ENCODE peak calls at places on chromosomes 16 and 17, in five cellular contexts. Q is activated CD8-positive, alpha-beta T cell treated with anti-CD3 and anti-CD28 coated beads, Interleukin-2, amount 10 ng/mL, durations not matched to agents 7 days and 5 days; G is HTR-8/SVneo; A is stomach; E is heart right ventricle. K is an unnamed sample.

GRCh38 chr16:71376465-71377157 is 18.1 kb downstream of the CALB2 start:
- DNase-seq in Q (no peak), G (no peak), A (no peak), E (no peak), K (no peak)

GRCh38 chr17:3038941-3039340 is 24.5 kb downstream of the OR1D5 start:
- DNase-seq in Q (peak), G (no peak), A (no peak), E (no peak), K (no peak)

GRCh38 chr16:12535535-12536411 is 267.9 kb downstream of the CPPED1 start:
- DNase-seq in Q (peak), G (no peak), A (no peak), E (no peak), K (no peak)

GRCh38 chr17:4782652-4783051 is 3.5 kb downstream of the VMO1 start:
- DNase-seq in Q (no peak), G (no peak), A (no peak), E (peak), K (no peak)

GRCh38 chr17:55265434-55266021 is 768 bp downstream of the HLF start:
- DNase-seq in Q (no peak), G (no peak), A (no peak), E (peak), K (no peak)

GRCh38 chr17:18959071-18959844 is 7.3 kb downstream of the SLC5A10 start:
- DNase-seq in Q (no peak), G (no peak), A (no peak), E (no peak), K (peak)

GRCh38 chr16:895371-895770 is 75.4 kb downstream of the LMF1 start:
- DNase-seq in Q (no peak), G (no peak), A (no peak), E (no peak), K (peak)

GRCh38 chr17:57899822-57900221 is 50.0 kb upstream of the MRPS23 start:
- DNase-seq in Q (no peak), G (no peak), A (peak), E (peak), K (peak)

GRCh38 chr17:7263071-7263800 is 958 bp upstream of the CLDN7 start:
- DNase-seq in Q (peak), G (no peak), A (no peak), E (no peak), K (peak)

GRCh38 chr16:66548068-66548467 is 1.9 kb downstream of the TK2 start:
- DNase-seq in Q (no peak), G (no peak), A (no peak), E (no peak), K (no peak)

GRCh38 chr16:88992351-88993005 is 15.5 kb upstream of the CBFA2T3 start:
- DNase-seq in Q (no peak), G (no peak), A (no peak), E (no peak), K (no peak)

GRCh38 chr17:82565551-82565950 is 46.0 kb downstream of the FOXK2 start:
- DNase-seq in Q (no peak), G (no peak), A (no peak), E (no peak), K (no peak)

GRCh38 chr17:80132906-80133625 is 13.9 kb downstream of the EIF4A3 start:
- DNase-seq in Q (no peak), G (no peak), A (no peak), E (no peak), K (no peak)

GRCh38 chr16:85923153-85924021 is 24.4 kb downstream of the IRF8 start:
- DNase-seq in Q (no peak), G (peak), A (no peak), E (no peak), K (no peak)

GRCh38 chr17:51120357-51120738 is 320 bp downstream of the SPAG9 start:
- DNase-seq in Q (peak), G (peak), A (peak), E (no peak), K (no peak)

K was measured in mucosa of descending colon.